ENCODE peak calls at places on chromosomes 1 and 21, in ten cellular contexts. F, I, J, P, C, X, Q, E, R and G are unnamed samples.

GRCh38 chr1:197393772-197394171 is 125.7 kb downstream of the CRB1 start:
- DNase-seq in F (no peak), I (no peak), J (no peak), P (no peak), C (no peak), X (no peak), Q (no peak), E (no peak), R (no peak), G (no peak)

GRCh38 chr1:185686996-185687778 is 47.0 kb upstream of the HMCN1 start:
- DNase-seq in F (no peak), I (no peak), J (no peak), P (no peak), C (no peak), X (no peak), Q (no peak), E (no peak), R (no peak), G (no peak)

GRCh38 chr1:110697606-110698005 is 22.9 kb upstream of the KCNA3 start:
- DNase-seq in F (no peak), I (no peak), J (no peak), P (no peak), C (no peak), X (no peak), Q (no peak), E (no peak), R (no peak), G (no peak)

GRCh38 chr1:197961933-197962332 is 44.8 kb downstream of the LHX9 start:
- DNase-seq in F (no peak), I (no peak), J (no peak), P (no peak), C (no peak), X (no peak), Q (no peak), E (no peak), R (no peak), G (no peak)

GRCh38 chr1:230701434-230701833 is 12.5 kb downstream of the AGT start:
- DNase-seq in F (no peak), I (no peak), J (no peak), P (no peak), C (no peak), X (no peak), Q (no peak), E (no peak), R (no peak), G (no peak)

GRCh38 chr21:37220433-37220980 is 46.6 kb downstream of the VPS26C start:
- DNase-seq in F (peak; percentile 70), I (peak; percentile 56), J (peak; percentile 77), P (peak; percentile 70), C (peak; percentile 22), X (no peak), Q (no peak), E (peak; percentile 20), R (no peak), G (peak; percentile 33)

GRCh38 chr1:67645495-67646144 is 39.4 kb upstream of the GADD45A start:
- DNase-seq in F (peak; percentile 72), I (no peak), J (no peak), P (peak; percentile 82), C (no peak), X (no peak), Q (no peak), E (no peak), R (no peak), G (no peak)

GRCh38 chr1:56890229-56890628 is 35.6 kb downstream of the C8A start:
- DNase-seq in F (no peak), I (no peak), J (no peak), P (no peak), C (no peak), X (no peak), Q (no peak), E (no peak), R (no peak), G (no peak)

GRCh38 chr1:189357317-189357716 is 1120.3 kb downstream of the BRINP3 start:
- DNase-seq in F (no peak), I (no peak), J (no peak), P (no peak), C (no peak), X (no peak), Q (no peak), E (no peak), R (no peak), G (no peak)

GRCh38 chr1:194045416-194045815 is 859.0 kb upstream of the B3GALT2 start:
- DNase-seq in F (no peak), I (no peak), J (no peak), P (peak; percentile 57), C (no peak), X (no peak), Q (peak; percentile 7), E (no peak), R (no peak), G (no peak)

GRCh38 chr1:208349679-208350330 is 105.6 kb upstream of the PLXNA2 start:
- DNase-seq in F (no peak), I (no peak), J (no peak), P (no peak), C (no peak), X (no peak), Q (no peak), E (no peak), R (no peak), G (no peak)

GRCh38 chr1:61337981-61338848 is 255.9 kb downstream of the NFIA start:
- DNase-seq in F (peak; percentile 84), I (peak; percentile 69), J (peak; percentile 73), P (peak; percentile 93), C (no peak), X (peak; percentile 97), Q (peak; percentile 78), E (no peak), R (no peak), G (peak; percentile 95)

GRCh38 chr1:993379-993995 is 6.4 kb downstream of the HES4 start:
- DNase-seq in F (no peak), I (no peak), J (no peak), P (no peak), C (no peak), X (no peak), Q (no peak), E (no peak), R (no peak), G (no peak)

GRCh38 chr1:2525896-2526823 is at the start of gene PANK4:
- DNase-seq in F (peak; percentile 96), I (peak; percentile 95), J (peak; percentile 95), P (peak; percentile 99), C (peak; percentile 86), X (peak; percentile 83), Q (peak; percentile 53), E (peak; percentile 82), R (peak; percentile 99), G (peak; percentile 84)

GRCh38 chr1:39132505-39133339 is 71.8 kb upstream of the MACF1 start:
- DNase-seq in F (peak; percentile 79), I (peak; percentile 74), J (peak; percentile 69), P (no peak), C (no peak), X (peak; percentile 92), Q (no peak), E (no peak), R (no peak), G (no peak)

GRCh38 chr1:179230251-179230650 is 774 bp upstream of the ABL2 start:
- DNase-seq in F (no peak), I (peak; percentile 58), J (no peak), P (peak; percentile 79), C (no peak), X (peak; percentile 78), Q (peak; percentile 46), E (no peak), R (no peak), G (no peak)

GRCh38 chr1:9317072-9317471 is 24.4 kb downstream of the SPSB1 start:
- DNase-seq in F (no peak), I (no peak), J (no peak), P (no peak), C (no peak), X (no peak), Q (no peak), E (no peak), R (no peak), G (no peak)

GRCh38 chr1:118987431-118988185 is 535 bp downstream of the TBX15 start:
- DNase-seq in F (no peak), I (no peak), J (no peak), P (peak; percentile 74), C (no peak), X (no peak), Q (no peak), E (no peak), R (no peak), G (no peak)

GRCh38 chr1:106651028-106651752 is 405.3 kb upstream of the PRMT6 start:
- DNase-seq in F (no peak), I (no peak), J (no peak), P (peak; percentile 5), C (no peak), X (no peak), Q (no peak), E (no peak), R (no peak), G (no peak)

GRCh38 chr1:152824964-152825363 is 2.3 kb upstream of the LCE1A start:
- DNase-seq in F (no peak), I (no peak), J (no peak), P (no peak), C (no peak), X (no peak), Q (no peak), E (no peak), R (no peak), G (no peak)

GRCh38 chr1:201335901-201336300 is 41.6 kb downstream of the TNNT2 start:
- DNase-seq in F (peak; percentile 35), I (no peak), J (no peak), P (no peak), C (no peak), X (no peak), Q (no peak), E (no peak), R (no peak), G (no peak)

GRCh38 chr1:22281521-22282241 is 138.8 kb upstream of the WNT4 start:
- DNase-seq in F (no peak), I (no peak), J (no peak), P (no peak), C (no peak), X (no peak), Q (no peak), E (no peak), R (no peak), G (no peak)

GRCh38 chr1:11134352-11135266 is 34.9 kb upstream of the EXOSC10 start:
- DNase-seq in F (no peak), I (peak; percentile 57), J (no peak), P (peak; percentile 80), C (no peak), X (peak; percentile 55), Q (no peak), E (no peak), R (no peak), G (no peak)

GRCh38 chr1:67766117-67766978 is 66.9 kb downstream of the GNG12 start:
- DNase-seq in F (no peak), I (peak; percentile 40), J (peak; percentile 52), P (peak; percentile 96), C (peak; percentile 20), X (peak; percentile 81), Q (no peak), E (peak; percentile 8), R (no peak), G (peak; percentile 70)

GRCh38 chr1:165894591-165894990 is 67.2 kb downstream of the UCK2 start:
- DNase-seq in F (no peak), I (no peak), J (no peak), P (peak; percentile 81), C (no peak), X (no peak), Q (no peak), E (no peak), R (no peak), G (no peak)

GRCh38 chr1:183633676-183634343 is 1.8 kb downstream of the ARPC5 start:
- DNase-seq in F (no peak), I (peak; percentile 67), J (no peak), P (peak; percentile 92), C (no peak), X (peak; percentile 90), Q (peak; percentile 89), E (no peak), R (no peak), G (peak; percentile 76)

GRCh38 chr21:34926784-34927548 is 122.1 kb downstream of the RUNX1 start:
- DNase-seq in F (no peak), I (peak; percentile 19), J (no peak), P (peak; percentile 65), C (no peak), X (peak; percentile 34), Q (no peak), E (no peak), R (no peak), G (no peak)

GRCh38 chr1:60978421-60979357 is 103.7 kb upstream of the NFIA start:
- DNase-seq in F (no peak), I (peak; percentile 38), J (peak; percentile 57), P (peak; percentile 74), C (peak; percentile 25), X (peak; percentile 30), Q (no peak), E (no peak), R (peak; percentile 7), G (no peak)